ENCODE peak calls at places on chromosomes 5 and 9, in nine cellular contexts. One of them, this sample, is unnamed. For H3K9me3, the result is how much of the 10 kb centered on the place peaks cover.

GRCh38 chr9:113673726-113674125 is 202.4 kb upstream of the ZNF618 start:
- DNase-seq in body of pancreas: no peak
- DNase-seq in breast epithelium: no peak
- DNase-seq in A549: no peak
- DNase-seq in transverse colon: no peak
- DNase-seq in right lobe of liver: no peak
- DNase-seq in heart left ventricle: no peak
- DNase-seq in suprapubic skin: no peak
- DNase-seq in endothelial cell of umbilical vein: no peak
- DNase-seq in this sample: no peak

GRCh38 chr9:78781681-78782080 is 484.8 kb downstream of the PSAT1 start:
- DNase-seq in body of pancreas: no peak
- DNase-seq in breast epithelium: no peak
- DNase-seq in A549: no peak
- DNase-seq in transverse colon: no peak
- DNase-seq in right lobe of liver: no peak
- DNase-seq in heart left ventricle: no peak
- DNase-seq in suprapubic skin: no peak
- DNase-seq in endothelial cell of umbilical vein: no peak
- DNase-seq in this sample: no peak

GRCh38 chr9:20650750-20651299 is 28.5 kb upstream of the MLLT3 start:
- DNase-seq in body of pancreas: no peak
- DNase-seq in breast epithelium: no peak
- DNase-seq in A549: no peak
- DNase-seq in transverse colon: no peak
- DNase-seq in right lobe of liver: no peak
- DNase-seq in heart left ventricle: no peak
- DNase-seq in suprapubic skin: no peak
- DNase-seq in endothelial cell of umbilical vein: no peak
- DNase-seq in this sample: no peak

GRCh38 chr5:131481569-131481968 is 153.5 kb downstream of the RAPGEF6 start:
- DNase-seq in body of pancreas: no peak
- DNase-seq in breast epithelium: no peak
- DNase-seq in A549: no peak
- DNase-seq in transverse colon: no peak
- DNase-seq in right lobe of liver: no peak
- DNase-seq in heart left ventricle: no peak
- DNase-seq in suprapubic skin: no peak
- DNase-seq in endothelial cell of umbilical vein: no peak
- DNase-seq in this sample: no peak

GRCh38 chr9:32502459-32502858 is 23.5 kb downstream of the RIGI start:
- DNase-seq in body of pancreas: no peak
- DNase-seq in breast epithelium: no peak
- DNase-seq in A549: no peak
- DNase-seq in transverse colon: no peak
- DNase-seq in right lobe of liver: no peak
- DNase-seq in heart left ventricle: no peak
- DNase-seq in suprapubic skin: no peak
- DNase-seq in endothelial cell of umbilical vein: peak
- DNase-seq in this sample: no peak

GRCh38 chr9:88425538-88425950 is 37.3 kb downstream of the SPIN1 start:
- DNase-seq in body of pancreas: peak
- DNase-seq in breast epithelium: no peak
- DNase-seq in A549: no peak
- DNase-seq in transverse colon: no peak
- DNase-seq in right lobe of liver: no peak
- DNase-seq in heart left ventricle: no peak
- DNase-seq in suprapubic skin: no peak
- DNase-seq in endothelial cell of umbilical vein: no peak
- DNase-seq in this sample: no peak

GRCh38 chr9:15101046-15101445 is 190.8 kb upstream of the FREM1 start:
- DNase-seq in body of pancreas: peak
- DNase-seq in breast epithelium: no peak
- DNase-seq in A549: no peak
- DNase-seq in transverse colon: no peak
- DNase-seq in right lobe of liver: no peak
- DNase-seq in heart left ventricle: no peak
- DNase-seq in suprapubic skin: no peak
- DNase-seq in endothelial cell of umbilical vein: no peak
- DNase-seq in this sample: no peak

GRCh38 chr5:103101079-103101732 is 18.7 kb downstream of the GIN1 start:
- DNase-seq in body of pancreas: no peak
- DNase-seq in breast epithelium: no peak
- DNase-seq in A549: no peak
- DNase-seq in transverse colon: no peak
- DNase-seq in right lobe of liver: no peak
- DNase-seq in heart left ventricle: no peak
- DNase-seq in suprapubic skin: no peak
- DNase-seq in endothelial cell of umbilical vein: no peak
- DNase-seq in this sample: no peak

GRCh38 chr5:96483878-96484277 is 50.8 kb upstream of the PCSK1 start:
- DNase-seq in body of pancreas: no peak
- DNase-seq in breast epithelium: no peak
- DNase-seq in A549: no peak
- DNase-seq in transverse colon: no peak
- DNase-seq in right lobe of liver: no peak
- DNase-seq in heart left ventricle: no peak
- DNase-seq in suprapubic skin: no peak
- DNase-seq in endothelial cell of umbilical vein: peak
- DNase-seq in this sample: no peak

GRCh38 chr5:86997501-86997900 is 270.2 kb upstream of the RASA1 start:
- DNase-seq in body of pancreas: no peak
- DNase-seq in breast epithelium: no peak
- DNase-seq in A549: no peak
- DNase-seq in transverse colon: no peak
- DNase-seq in right lobe of liver: no peak
- DNase-seq in heart left ventricle: no peak
- DNase-seq in suprapubic skin: no peak
- DNase-seq in endothelial cell of umbilical vein: no peak
- DNase-seq in this sample: no peak

GRCh38 chr9:14433841-14434511 is 120.0 kb upstream of the NFIB start:
- DNase-seq in body of pancreas: peak
- DNase-seq in breast epithelium: no peak
- DNase-seq in A549: peak
- DNase-seq in transverse colon: no peak
- DNase-seq in right lobe of liver: no peak
- DNase-seq in heart left ventricle: no peak
- DNase-seq in suprapubic skin: no peak
- DNase-seq in endothelial cell of umbilical vein: no peak
- DNase-seq in this sample: no peak

GRCh38 chr9:79766091-79766490 is 194.3 kb downstream of the TLE4 start:
- DNase-seq in body of pancreas: no peak
- DNase-seq in breast epithelium: no peak
- DNase-seq in A549: no peak
- DNase-seq in transverse colon: no peak
- DNase-seq in right lobe of liver: no peak
- DNase-seq in heart left ventricle: no peak
- DNase-seq in suprapubic skin: no peak
- DNase-seq in endothelial cell of umbilical vein: no peak
- DNase-seq in this sample: no peak

GRCh38 chr5:104754311-104754995 is 1191.9 kb upstream of the NUDT12 start:
- DNase-seq in body of pancreas: no peak
- DNase-seq in breast epithelium: no peak
- DNase-seq in A549: no peak
- DNase-seq in transverse colon: no peak
- DNase-seq in right lobe of liver: no peak
- DNase-seq in heart left ventricle: no peak
- DNase-seq in suprapubic skin: no peak
- DNase-seq in endothelial cell of umbilical vein: no peak
- DNase-seq in this sample: no peak

GRCh38 chr5:156391139-156391538 is 64.2 kb downstream of the SGCD start:
- DNase-seq in body of pancreas: no peak
- DNase-seq in breast epithelium: no peak
- DNase-seq in A549: no peak
- DNase-seq in transverse colon: no peak
- DNase-seq in right lobe of liver: no peak
- DNase-seq in heart left ventricle: no peak
- DNase-seq in suprapubic skin: no peak
- DNase-seq in endothelial cell of umbilical vein: no peak
- DNase-seq in this sample: no peak

GRCh38 chr9:127444921-127445850 is 6.0 kb downstream of the RPL12 start:
- DNase-seq in body of pancreas: no peak
- DNase-seq in breast epithelium: peak
- DNase-seq in A549: no peak
- DNase-seq in transverse colon: no peak
- DNase-seq in right lobe of liver: no peak
- DNase-seq in heart left ventricle: no peak
- DNase-seq in suprapubic skin: no peak
- DNase-seq in endothelial cell of umbilical vein: no peak
- DNase-seq in this sample: peak
- TF ChIP-seq POLR2A in body of pancreas: no peak
- TF ChIP-seq POLR2A in breast epithelium: no peak
- TF ChIP-seq POLR2A in A549: no peak
- TF ChIP-seq POLR2A in transverse colon: no peak
- TF ChIP-seq POLR2A in right lobe of liver: no peak
- TF ChIP-seq POLR2A in heart left ventricle: no peak
- TF ChIP-seq POLR2A in suprapubic skin: no peak
- TF ChIP-seq POLR2A in endothelial cell of umbilical vein: peak
- TF ChIP-seq POLR2A in this sample: no peak

GRCh38 chr5:141319699-141320098 is 885 bp downstream of the TAF7 start:
- DNase-seq in body of pancreas: no peak
- DNase-seq in breast epithelium: no peak
- DNase-seq in A549: no peak
- DNase-seq in transverse colon: no peak
- DNase-seq in right lobe of liver: no peak
- DNase-seq in heart left ventricle: no peak
- DNase-seq in suprapubic skin: no peak
- DNase-seq in endothelial cell of umbilical vein: no peak
- DNase-seq in this sample: no peak

GRCh38 chr5:141319202-141319601 is 1.4 kb downstream of the TAF7 start:
- DNase-seq in body of pancreas: no peak
- DNase-seq in breast epithelium: no peak
- DNase-seq in A549: no peak
- DNase-seq in transverse colon: no peak
- DNase-seq in right lobe of liver: no peak
- DNase-seq in heart left ventricle: no peak
- DNase-seq in suprapubic skin: no peak
- DNase-seq in endothelial cell of umbilical vein: no peak
- DNase-seq in this sample: no peak

DNA sequence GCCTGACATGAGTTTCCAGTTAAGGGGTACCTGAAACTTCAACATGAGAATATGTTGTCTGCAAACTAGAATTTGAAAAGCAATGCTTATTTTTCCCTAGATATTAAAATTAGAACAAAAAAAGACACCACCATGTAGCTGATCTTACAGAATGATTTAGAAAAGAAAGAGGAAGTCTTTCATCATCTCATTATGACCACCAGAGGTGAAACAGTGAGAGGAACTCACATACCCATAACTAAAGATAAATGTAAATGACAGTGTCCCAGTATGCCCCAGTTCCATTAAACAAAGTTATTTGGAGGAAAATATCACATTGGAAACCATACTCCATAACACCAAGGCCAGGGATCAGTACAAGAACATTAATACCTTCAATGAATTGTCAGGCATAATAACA is 6.9 kb downstream of the TAF7 start:
- DNase-seq in body of pancreas: no peak
- DNase-seq in breast epithelium: no peak
- DNase-seq in A549: no peak
- DNase-seq in transverse colon: no peak
- DNase-seq in right lobe of liver: no peak
- DNase-seq in heart left ventricle: no peak
- DNase-seq in suprapubic skin: no peak
- DNase-seq in endothelial cell of umbilical vein: no peak
- DNase-seq in this sample: no peak
- H3K9me3 ChIP-seq in body of pancreas: under half
- H3K9me3 ChIP-seq in breast epithelium: half or more
- H3K9me3 ChIP-seq in A549: half or more
- H3K9me3 ChIP-seq in transverse colon: half or more
- H3K9me3 ChIP-seq in right lobe of liver: under half
- H3K9me3 ChIP-seq in heart left ventricle: under half
- H3K9me3 ChIP-seq in suprapubic skin: half or more
- H3K9me3 ChIP-seq in endothelial cell of umbilical vein: under half
- H3K9me3 ChIP-seq in this sample: under half

GRCh38 chr9:110125763-110126351 is 82.1 kb downstream of the C9orf152 start:
- DNase-seq in body of pancreas: no peak
- DNase-seq in breast epithelium: no peak
- DNase-seq in A549: no peak
- DNase-seq in transverse colon: no peak
- DNase-seq in right lobe of liver: no peak
- DNase-seq in heart left ventricle: no peak
- DNase-seq in suprapubic skin: no peak
- DNase-seq in endothelial cell of umbilical vein: no peak
- DNase-seq in this sample: no peak

GRCh38 chr9:110126986-110127864 is 80.7 kb downstream of the C9orf152 start:
- DNase-seq in body of pancreas: peak
- DNase-seq in breast epithelium: no peak
- DNase-seq in A549: no peak
- DNase-seq in transverse colon: peak
- DNase-seq in right lobe of liver: peak
- DNase-seq in heart left ventricle: peak
- DNase-seq in suprapubic skin: no peak
- DNase-seq in endothelial cell of umbilical vein: peak
- DNase-seq in this sample: peak

GRCh38 chr9:110126457-110126856 is 81.5 kb downstream of the C9orf152 start:
- DNase-seq in body of pancreas: no peak
- DNase-seq in breast epithelium: no peak
- DNase-seq in A549: no peak
- DNase-seq in transverse colon: no peak
- DNase-seq in right lobe of liver: no peak
- DNase-seq in heart left ventricle: no peak
- DNase-seq in suprapubic skin: no peak
- DNase-seq in endothelial cell of umbilical vein: peak
- DNase-seq in this sample: no peak

GRCh38 chr9:110123364-110124095 is 84.4 kb downstream of the C9orf152 start:
- DNase-seq in body of pancreas: no peak
- DNase-seq in breast epithelium: no peak
- DNase-seq in A549: no peak
- DNase-seq in transverse colon: no peak
- DNase-seq in right lobe of liver: no peak
- DNase-seq in heart left ventricle: no peak
- DNase-seq in suprapubic skin: no peak
- DNase-seq in endothelial cell of umbilical vein: no peak
- DNase-seq in this sample: no peak

GRCh38 chr9:110125207-110125751 is 82.7 kb downstream of the C9orf152 start:
- DNase-seq in body of pancreas: peak
- DNase-seq in breast epithelium: peak
- DNase-seq in A549: peak
- DNase-seq in transverse colon: peak
- DNase-seq in right lobe of liver: peak
- DNase-seq in heart left ventricle: peak
- DNase-seq in suprapubic skin: peak
- DNase-seq in endothelial cell of umbilical vein: peak
- DNase-seq in this sample: peak
- TF ChIP-seq POLR2A in body of pancreas: no peak
- TF ChIP-seq POLR2A in breast epithelium: peak
- TF ChIP-seq POLR2A in A549: peak
- TF ChIP-seq POLR2A in transverse colon: peak
- TF ChIP-seq POLR2A in right lobe of liver: peak
- TF ChIP-seq POLR2A in heart left ventricle: no peak
- TF ChIP-seq POLR2A in suprapubic skin: no peak
- TF ChIP-seq POLR2A in endothelial cell of umbilical vein: no peak
- TF ChIP-seq POLR2A in this sample: peak

DNA sequence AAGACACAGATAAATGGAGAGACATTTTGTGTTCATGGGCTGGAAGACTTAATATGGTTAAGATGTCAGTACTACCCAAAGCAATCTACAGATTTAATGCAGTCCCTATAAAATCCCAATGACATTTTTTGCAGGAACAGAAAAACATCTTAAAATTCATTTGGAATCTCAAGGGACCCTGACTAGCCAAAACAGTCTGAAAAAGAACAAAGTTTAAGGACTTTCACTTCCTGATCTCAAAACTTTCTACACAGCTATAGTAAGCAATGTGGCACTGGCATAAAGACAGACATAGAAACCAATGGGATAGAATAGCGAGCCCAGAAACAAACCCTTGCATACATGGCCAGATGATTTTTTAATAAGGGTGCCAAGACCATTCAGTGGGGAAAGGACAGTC is 9.7 kb upstream of the CAMSAP1 start:
- DNase-seq in body of pancreas: no peak
- DNase-seq in breast epithelium: no peak
- DNase-seq in A549: no peak
- DNase-seq in transverse colon: no peak
- DNase-seq in right lobe of liver: no peak
- DNase-seq in heart left ventricle: no peak
- DNase-seq in suprapubic skin: no peak
- DNase-seq in endothelial cell of umbilical vein: no peak
- DNase-seq in this sample: no peak
- H3K9me3 ChIP-seq in body of pancreas: under half
- H3K9me3 ChIP-seq in breast epithelium: half or more
- H3K9me3 ChIP-seq in A549: half or more
- H3K9me3 ChIP-seq in transverse colon: under half
- H3K9me3 ChIP-seq in right lobe of liver: under half
- H3K9me3 ChIP-seq in heart left ventricle: under half
- H3K9me3 ChIP-seq in suprapubic skin: under half
- H3K9me3 ChIP-seq in endothelial cell of umbilical vein: under half
- H3K9me3 ChIP-seq in this sample: under half

This sample was measured in tibial nerve.